ENCODE peak calls at places on chromosomes 6 and 20, in ten cellular contexts. K, F, R, H, X, I, B, A, Q and T are unnamed samples.

GRCh38 chr6:16803294-16804006 is 42.2 kb upstream of the ATXN1 start:
- DNase-seq in K (no peak), F (peak), R (peak), H (peak), X (no peak), I (peak), B (peak), A (no peak), Q (no peak), T (peak)

GRCh38 chr6:157452096-157452495 is 71.1 kb downstream of the ZDHHC14 start:
- DNase-seq in K (no peak), F (no peak), R (no peak), H (no peak), X (no peak), I (no peak), B (no peak), A (no peak), Q (no peak), T (no peak)

GRCh38 chr6:37565267-37566208 is 65.8 kb upstream of the CCDC167 start:
- DNase-seq in K (no peak), F (no peak), R (no peak), H (no peak), X (no peak), I (no peak), B (no peak), A (no peak), Q (no peak), T (no peak)

GRCh38 chr6:88371480-88371879 is 205.3 kb upstream of the CNR1 start:
- DNase-seq in K (no peak), F (no peak), R (no peak), H (no peak), X (no peak), I (no peak), B (no peak), A (no peak), Q (no peak), T (no peak)

GRCh38 chr6:56595490-56596122 is 47.1 kb downstream of the DST start:
- DNase-seq in K (no peak), F (peak), R (peak), H (no peak), X (no peak), I (no peak), B (no peak), A (no peak), Q (no peak), T (peak)

GRCh38 chr6:108029226-108029921 is 45.2 kb downstream of the OSTM1 start:
- DNase-seq in K (no peak), F (no peak), R (no peak), H (no peak), X (no peak), I (no peak), B (no peak), A (no peak), Q (no peak), T (no peak)

GRCh38 chr6:152167639-152168603 is 360.4 kb downstream of the ESR1 start:
- DNase-seq in K (no peak), F (no peak), R (no peak), H (no peak), X (no peak), I (no peak), B (no peak), A (peak), Q (no peak), T (no peak)

GRCh38 chr6:54282186-54282585 is 26.1 kb upstream of the TINAG start:
- DNase-seq in K (no peak), F (peak), R (no peak), H (peak), X (no peak), I (no peak), B (peak), A (no peak), Q (no peak), T (no peak)

GRCh38 chr6:152642578-152643375 is 5.6 kb upstream of the SYNE1 start:
- DNase-seq in K (peak), F (peak), R (peak), H (no peak), X (peak), I (peak), B (no peak), A (no peak), Q (peak), T (no peak)

GRCh38 chr6:112366695-112367546 is 19.8 kb downstream of the RFPL4B start:
- DNase-seq in K (peak), F (no peak), R (no peak), H (no peak), X (peak), I (no peak), B (no peak), A (no peak), Q (no peak), T (no peak)

GRCh38 chr20:50012282-50013263 is 29.8 kb downstream of the SNAI1 start:
- DNase-seq in K (no peak), F (no peak), R (no peak), H (no peak), X (no peak), I (no peak), B (no peak), A (no peak), Q (no peak), T (no peak)

GRCh38 chr6:43477235-43478007 is at the start of gene TJAP1:
- DNase-seq in K (peak), F (peak), R (peak), H (peak), X (peak), I (peak), B (no peak), A (peak), Q (peak), T (peak)

GRCh38 chr6:157314705-157315321 is 8.5 kb downstream of the TMEM242 start:
- DNase-seq in K (no peak), F (peak), R (peak), H (peak), X (no peak), I (no peak), B (no peak), A (no peak), Q (no peak), T (no peak)

GRCh38 chr6:14066782-14067406 is 50.7 kb upstream of the CD83 start:
- DNase-seq in K (no peak), F (peak), R (peak), H (peak), X (no peak), I (no peak), B (peak), A (no peak), Q (no peak), T (no peak)

GRCh38 chr6:12545141-12545540 is 171.4 kb upstream of the PHACTR1 start:
- DNase-seq in K (no peak), F (no peak), R (no peak), H (no peak), X (no peak), I (no peak), B (no peak), A (no peak), Q (no peak), T (no peak)

GRCh38 chr20:57654998-57655811 is 35.0 kb upstream of the ZBP1 start:
- DNase-seq in K (peak), F (no peak), R (no peak), H (no peak), X (no peak), I (peak), B (no peak), A (no peak), Q (peak), T (no peak)

GRCh38 chr20:46308258-46309157 is at the start of gene CDH22:
- DNase-seq in K (peak), F (peak), R (no peak), H (no peak), X (peak), I (no peak), B (no peak), A (no peak), Q (no peak), T (no peak)

GRCh38 chr20:11080010-11080409 is 406.2 kb upstream of the JAG1 start:
- DNase-seq in K (no peak), F (no peak), R (no peak), H (no peak), X (no peak), I (no peak), B (no peak), A (no peak), Q (no peak), T (no peak)

GRCh38 chr6:169902070-169902469 is 150.6 kb downstream of the ERMARD start:
- DNase-seq in K (no peak), F (no peak), R (no peak), H (no peak), X (no peak), I (peak), B (no peak), A (no peak), Q (no peak), T (no peak)

GRCh38 chr6:169904051-169904922 is 152.9 kb downstream of the ERMARD start:
- DNase-seq in K (peak), F (peak), R (no peak), H (no peak), X (peak), I (no peak), B (no peak), A (no peak), Q (no peak), T (no peak)

GRCh38 chr6:169905041-169905807 is 153.8 kb downstream of the ERMARD start:
- DNase-seq in K (peak), F (peak), R (peak), H (no peak), X (peak), I (no peak), B (no peak), A (no peak), Q (peak), T (peak)

GRCh38 chr6:169903122-169903521 is 151.7 kb downstream of the ERMARD start:
- DNase-seq in K (peak), F (no peak), R (no peak), H (no peak), X (peak), I (no peak), B (no peak), A (no peak), Q (no peak), T (no peak)

DNA sequence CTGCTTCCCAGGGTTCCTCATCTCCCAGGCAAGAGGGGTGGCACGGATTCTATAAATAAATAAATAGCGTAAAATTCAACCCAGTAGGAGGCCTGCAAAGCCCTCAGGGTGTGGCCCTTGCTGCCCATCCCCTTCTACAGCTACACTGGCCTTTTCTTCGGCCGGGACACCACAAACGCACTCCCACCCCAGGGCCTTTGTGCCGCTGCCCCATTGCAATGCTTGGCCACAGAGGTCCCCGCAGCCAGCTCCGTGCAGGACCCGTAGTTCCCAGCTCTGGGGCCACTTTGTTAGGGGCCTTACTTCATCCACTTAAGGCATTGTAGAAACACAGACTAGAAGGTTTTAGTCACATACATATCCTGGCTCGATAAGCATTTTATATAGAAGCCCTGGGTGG is 151.2 kb downstream of the ERMARD start:
- DNase-seq in K (peak), F (no peak), R (no peak), H (no peak), X (peak), I (peak), B (no peak), A (no peak), Q (no peak), T (no peak)
- TF ChIP-seq CTCF in K (no peak), F (no peak), R (no peak), H (no peak), X (no peak), I (no peak), B (no peak), A (no peak), Q (no peak), T (no peak)

DNA sequence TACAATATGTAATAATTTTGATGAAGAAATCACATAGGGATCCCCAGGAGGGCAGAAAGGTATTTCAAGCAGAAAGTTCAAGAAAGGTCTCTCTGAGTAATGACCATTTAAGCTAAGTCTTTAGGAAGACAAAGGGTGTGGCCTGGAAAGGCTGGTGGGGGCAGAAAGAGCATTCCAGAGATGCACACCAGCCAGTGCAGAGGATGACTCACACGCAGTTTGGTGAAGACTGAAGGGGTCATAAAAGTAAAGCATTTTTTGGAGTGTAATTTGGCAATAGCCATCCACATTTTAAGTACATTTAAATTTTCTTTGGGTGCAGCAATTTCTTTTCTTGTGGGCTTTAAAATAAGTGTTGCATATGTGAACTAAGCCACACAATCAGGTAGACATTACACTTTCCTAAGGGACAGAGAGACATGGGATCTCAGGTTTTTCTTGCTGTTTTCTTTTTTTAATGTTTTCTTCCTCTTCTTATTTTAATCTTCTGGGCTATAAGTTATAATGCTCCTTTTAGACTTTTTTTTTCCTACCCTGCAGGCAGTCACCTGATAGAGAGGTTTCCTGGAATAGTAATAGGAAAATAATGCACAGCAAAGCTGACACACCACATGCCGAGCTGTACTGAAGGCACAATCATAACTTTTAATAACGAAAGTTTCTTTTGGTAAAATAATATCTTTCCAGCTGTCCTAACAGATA is 49.5 kb upstream of the PTPRK start:
- DNase-seq in K (no peak), F (peak), R (peak), H (peak), X (no peak), I (no peak), B (peak), A (no peak), Q (no peak), T (peak)
- H3K4me3 ChIP-seq in K (no peak), F (no peak), R (no peak), H (no peak), X (no peak), I (no peak), B (no peak), A (no peak), Q (no peak), T (no peak)

GRCh38 chr6:35731736-35732532 is 4.9 kb upstream of the ARMC12 start:
- DNase-seq in K (peak), F (peak), R (peak), H (peak), X (peak), I (peak), B (peak), A (peak), Q (peak), T (no peak)
- TF ChIP-seq CTCF in K (no peak), F (no peak), R (no peak), H (no peak), X (no peak), I (peak), B (no peak), A (no peak), Q (no peak), T (peak)

GRCh38 chr6:7529141-7529540 is 12.3 kb upstream of the DSP start:
- DNase-seq in K (no peak), F (no peak), R (no peak), H (no peak), X (no peak), I (no peak), B (no peak), A (no peak), Q (no peak), T (no peak)

GRCh38 chr6:7534192-7534591 is 7.3 kb upstream of the DSP start:
- DNase-seq in K (no peak), F (no peak), R (no peak), H (no peak), X (no peak), I (no peak), B (no peak), A (no peak), Q (no peak), T (no peak)

GRCh38 chr6:7532821-7533220 is 8.7 kb upstream of the DSP start:
- DNase-seq in K (no peak), F (no peak), R (no peak), H (no peak), X (no peak), I (no peak), B (no peak), A (no peak), Q (no peak), T (no peak)

GRCh38 chr6:7535498-7535897 is 6.0 kb upstream of the DSP start:
- DNase-seq in K (no peak), F (no peak), R (no peak), H (no peak), X (no peak), I (no peak), B (peak), A (no peak), Q (no peak), T (no peak)

GRCh38 chr6:7532232-7532631 is 9.2 kb upstream of the DSP start:
- DNase-seq in K (no peak), F (no peak), R (no peak), H (no peak), X (no peak), I (no peak), B (no peak), A (no peak), Q (peak), T (no peak)
- H3K4me3 ChIP-seq in K (no peak), F (no peak), R (no peak), H (no peak), X (no peak), I (no peak), B (no peak), A (no peak), Q (no peak), T (no peak)